ENCODE peak calls at places on chromosomes 1 and 21, in four cellular contexts. F, R, J and N are unnamed samples.

GRCh38 chr1:151547119-151547899 is 7.2 kb downstream of the TUFT1 start:
- DNase-seq in F (peak; percentile 97), R (peak; percentile 93), J (peak; percentile 99), N (peak; percentile 82)

GRCh38 chr1:156464825-156465452 is 35.6 kb downstream of the MEF2D start:
- DNase-seq in F (peak; percentile 58), R (no peak), J (no peak), N (no peak)

GRCh38 chr1:153547560-153548551 is 1.2 kb downstream of the S100A3 start:
- DNase-seq in F (no peak), R (peak; percentile 12), J (no peak), N (no peak)

GRCh38 chr1:45103534-45103933 is 91.5 kb downstream of the UROD start:
- DNase-seq in F (no peak), R (no peak), J (no peak), N (no peak)

GRCh38 chr21:26167593-26167992 is 3.0 kb downstream of the APP start:
- DNase-seq in F (no peak), R (no peak), J (no peak), N (no peak)

GRCh38 chr1:89865498-89866385 is 44.9 kb downstream of the LRRC8D start:
- DNase-seq in F (peak; percentile 86), R (peak; percentile 69), J (peak; percentile 86), N (peak; percentile 49)

GRCh38 chr1:234862944-234863515 is 253.1 kb upstream of the IRF2BP2 start:
- DNase-seq in F (peak; percentile 68), R (peak; percentile 69), J (no peak), N (peak; percentile 67)

GRCh38 chr1:6779089-6779805 is 6.0 kb upstream of the CAMTA1 start:
- DNase-seq in F (no peak), R (no peak), J (no peak), N (no peak)

GRCh38 chr1:40708750-40709099 is 17.2 kb downstream of the NFYC start:
- DNase-seq in F (peak; percentile 91), R (no peak), J (peak; percentile 66), N (peak; percentile 74)

GRCh38 chr1:245585252-245585959 is 430.6 kb downstream of the KIF26B start:
- DNase-seq in F (peak; percentile 96), R (peak; percentile 82), J (peak; percentile 56), N (peak; percentile 71)

GRCh38 chr21:34695434-34695833 is 26.6 kb downstream of the CLIC6 start:
- DNase-seq in F (no peak), R (no peak), J (no peak), N (no peak)

GRCh38 chr21:36803801-36804452 is 105.0 kb downstream of the SIM2 start:
- DNase-seq in F (no peak), R (no peak), J (no peak), N (no peak)

GRCh38 chr1:80656011-80656627 is 1144.6 kb upstream of the ADGRL2 start:
- DNase-seq in F (peak; percentile 2), R (peak; percentile 6), J (peak; percentile 59), N (peak; percentile 71)

GRCh38 chr1:2624735-2625300 is 8.0 kb downstream of the MMEL1 start:
- DNase-seq in F (no peak), R (no peak), J (no peak), N (no peak)

GRCh38 chr1:234670936-234671628 is 61.1 kb upstream of the IRF2BP2 start:
- DNase-seq in F (no peak), R (no peak), J (no peak), N (peak; percentile 41)

GRCh38 chr1:34199927-34200326 is 23.2 kb downstream of the C1orf94 start:
- DNase-seq in F (peak; percentile 82), R (peak; percentile 37), J (peak; percentile 45), N (peak; percentile 47)

GRCh38 chr1:19735419-19736127 is 64.1 kb downstream of the TMCO4 start:
- DNase-seq in F (peak; percentile 98), R (peak; percentile 54), J (peak; percentile 83), N (no peak)

GRCh38 chr1:235067396-235068154 is 61.1 kb downstream of the TOMM20 start:
- DNase-seq in F (peak; percentile 100), R (peak; percentile 100), J (peak; percentile 98), N (peak; percentile 90)

GRCh38 chr1:47708658-47709301 is 270.9 kb downstream of the FOXD2 start:
- DNase-seq in F (peak; percentile 14), R (no peak), J (no peak), N (peak; percentile 60)

GRCh38 chr1:31939484-31940329 is 1.5 kb upstream of the PTP4A2 start:
- DNase-seq in F (peak; percentile 91), R (peak; percentile 90), J (peak; percentile 86), N (peak; percentile 91)

GRCh38 chr21:43716376-43717165 is 2.4 kb upstream of the PDXK start:
- DNase-seq in F (peak; percentile 69), R (no peak), J (no peak), N (no peak)

GRCh38 chr1:238960071-238960470 is 426.3 kb upstream of the CHRM3 start:
- DNase-seq in F (peak; percentile 94), R (peak; percentile 93), J (peak; percentile 97), N (no peak)

GRCh38 chr1:231395051-231395995 is 26.8 kb downstream of the EGLN1 start:
- DNase-seq in F (peak; percentile 98), R (peak; percentile 92), J (peak; percentile 88), N (peak; percentile 71)

GRCh38 chr1:208917281-208917680 is 666.2 kb upstream of the CAMK1G start:
- DNase-seq in F (no peak), R (peak; percentile 59), J (peak; percentile 89), N (no peak)

GRCh38 chr1:43473463-43473862 is 19.7 kb upstream of the HYI start:
- DNase-seq in F (peak; percentile 14), R (no peak), J (no peak), N (no peak)

GRCh38 chr1:170483041-170483440 is 48.9 kb upstream of the GORAB start:
- DNase-seq in F (no peak), R (no peak), J (no peak), N (no peak)

GRCh38 chr1:233597489-233597901 is 16.4 kb upstream of the KCNK1 start:
- DNase-seq in F (peak; percentile 35), R (peak; percentile 24), J (peak; percentile 43), N (no peak)

GRCh38 chr1:86155807-86156561 is 588 bp downstream of the COL24A1 start:
- DNase-seq in F (peak; percentile 53), R (no peak), J (no peak), N (peak; percentile 54)

GRCh38 chr1:44294588-44295007 is 60.5 kb downstream of the ERI3 start:
- DNase-seq in F (peak; percentile 83), R (no peak), J (no peak), N (peak; percentile 36)

GRCh38 chr1:245987577-245987976 is 519.5 kb downstream of the SMYD3 start:
- DNase-seq in F (no peak), R (no peak), J (no peak), N (no peak)

GRCh38 chr1:186806477-186806876 is 22.3 kb upstream of the PLA2G4A start:
- DNase-seq in F (peak; percentile 14), R (peak; percentile 27), J (peak; percentile 68), N (no peak)

DNA sequence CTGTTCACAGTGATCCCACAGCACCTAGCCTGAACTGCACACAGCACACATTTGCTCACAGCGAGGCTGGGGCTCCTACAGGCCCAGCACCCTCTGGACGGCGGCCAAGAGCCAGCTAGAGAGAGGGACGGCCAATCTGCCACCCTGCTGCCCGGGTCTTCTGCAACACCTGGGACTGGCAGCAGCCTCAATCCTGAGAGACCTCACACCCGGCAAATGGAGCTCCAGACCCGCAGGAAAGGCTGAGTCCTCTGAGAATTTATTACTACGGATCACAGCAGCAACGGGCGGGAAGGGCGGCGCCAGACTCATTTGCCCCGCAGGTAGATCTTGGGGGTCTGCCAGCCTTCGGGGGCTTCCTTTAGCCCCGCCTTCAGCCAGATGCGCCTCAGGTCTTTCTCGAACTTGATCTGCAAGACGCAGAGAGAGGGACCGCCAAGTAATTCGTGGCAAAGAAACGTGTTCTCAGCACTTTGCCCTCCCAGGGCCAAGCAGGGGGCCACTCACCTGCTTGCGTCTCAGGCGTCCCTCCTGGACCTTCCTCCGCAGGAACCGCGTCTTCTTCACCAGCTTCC is 1.4 kb downstream of the AURKAIP1 start:
- DNase-seq in F (no peak), R (no peak), J (no peak), N (no peak)
- H3K4me1 ChIP-seq in F (peaks cover 15% of the 10 kb centered on the region), R (peaks cover 27% of the 10 kb centered on the region), J (peaks cover 20% of the 10 kb centered on the region), N (peaks cover 9% of the 10 kb centered on the region)

DNA sequence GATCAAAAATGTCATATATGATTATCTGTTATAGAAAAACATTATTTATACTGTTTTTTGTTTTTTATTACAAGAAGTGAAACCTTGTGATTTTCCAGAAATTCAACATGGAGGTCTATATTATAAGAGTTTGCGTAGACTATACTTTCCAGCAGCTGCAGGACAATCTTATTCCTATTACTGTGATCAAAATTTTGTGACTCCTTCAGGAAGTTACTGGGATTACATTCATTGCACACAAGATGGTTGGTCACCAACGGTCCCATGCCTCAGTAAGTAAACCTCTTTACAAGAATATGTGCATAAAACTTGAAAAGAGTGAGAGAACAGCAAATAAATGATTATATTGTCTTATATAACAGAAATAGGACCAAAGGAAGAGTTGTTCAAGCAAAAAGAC is 14.5 kb downstream of the CFHR4 start:
- DNase-seq in F (no peak), R (no peak), J (no peak), N (no peak)
- TF ChIP-seq EZH2 in F (no peak), R (no peak), J (no peak), N (no peak)

GRCh38 chr1:172537827-172538391 is 5.0 kb downstream of the SUCO start:
- DNase-seq in F (peak; percentile 75), R (peak; percentile 42), J (no peak), N (no peak)

GRCh38 chr1:172537366-172537765 is 4.4 kb downstream of the SUCO start:
- DNase-seq in F (peak; percentile 61), R (peak; percentile 73), J (peak; percentile 85), N (no peak)

GRCh38 chr1:172533511-172534116 is 664 bp downstream of the SUCO start:
- DNase-seq in F (peak; percentile 50), R (peak; percentile 47), J (peak; percentile 59), N (peak; percentile 28)

GRCh38 chr1:172532700-172533510 is at the start of gene SUCO:
- DNase-seq in F (peak; percentile 99), R (peak; percentile 100), J (peak; percentile 100), N (peak; percentile 100)

GRCh38 chr1:172536256-172536655 is 3.3 kb downstream of the SUCO start:
- DNase-seq in F (no peak), R (no peak), J (no peak), N (no peak)
- H3K4me2 ChIP-seq in F (no peak overlapping the region), R (peak overlapping the region; percentile 91), J (peak overlapping the region; percentile 78), N (peak overlapping the region; percentile 77)

DNA sequence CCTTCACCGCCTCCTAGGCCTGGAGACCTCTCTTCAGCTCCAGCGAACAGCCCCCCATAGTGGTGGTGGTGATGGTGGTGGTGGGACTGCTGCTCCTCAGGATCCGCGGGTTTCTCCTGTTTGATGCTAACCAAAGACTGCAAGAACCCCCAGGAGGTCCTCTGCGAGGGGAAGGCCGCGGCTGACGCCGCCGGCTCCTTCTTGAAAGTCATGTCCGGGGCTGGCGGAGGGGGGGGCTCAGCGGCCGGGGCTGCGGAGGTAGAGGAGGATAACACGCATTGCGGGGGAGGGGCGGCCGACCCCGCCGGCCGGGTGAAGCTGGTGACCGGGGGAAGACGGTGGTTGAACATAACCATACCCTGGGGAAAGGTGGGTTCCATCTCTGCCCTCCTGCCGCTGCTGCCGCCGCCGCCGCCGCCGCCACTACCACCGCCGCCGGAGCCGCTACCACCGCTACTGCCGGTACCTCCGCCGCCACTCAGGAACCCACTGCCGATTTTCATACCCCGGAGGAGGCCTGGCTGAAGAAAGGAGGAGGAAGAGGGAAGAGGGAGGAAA is 554 bp downstream of the ZNF281 start:
- DNase-seq in F (peak; percentile 46), R (no peak), J (no peak), N (peak; percentile 53)
- H3K4me1 ChIP-seq in F (peaks cover 6% of the 10 kb centered on the region), R (peaks cover 41% of the 10 kb centered on the region), J (peaks cover 56% of the 10 kb centered on the region), N (peaks cover 15% of the 10 kb centered on the region)

DNA sequence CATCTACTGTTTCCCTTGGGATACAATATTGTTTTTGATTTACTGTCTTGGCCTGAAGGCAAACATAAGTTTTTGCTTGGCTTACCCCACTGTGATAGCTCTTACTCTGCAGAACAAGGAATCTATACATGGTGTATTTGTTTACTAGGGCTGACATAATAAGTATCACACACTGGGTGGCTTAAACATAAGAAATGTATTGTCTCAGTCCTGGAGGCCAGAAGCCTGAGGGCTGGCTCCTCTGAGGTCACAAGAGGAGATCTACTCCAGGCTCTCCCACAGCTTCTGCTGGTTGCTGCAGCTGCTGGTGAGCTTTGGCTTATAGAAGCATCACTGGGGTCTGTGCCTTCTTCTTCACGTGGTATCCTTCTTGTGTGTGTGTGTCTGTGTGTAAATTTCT is 30.7 kb upstream of the IGSF5 start:
- DNase-seq in F (no peak), R (no peak), J (no peak), N (no peak)
- TF ChIP-seq EZH2 in F (no peak), R (no peak), J (no peak), N (no peak)